ENCODE peak calls at places on chromosomes 16 and 17, in six cellular contexts. C is sigmoid colon, Q is cardiac muscle cell, U is body of pancreas, R is HepG2, H is IMR-90. I is an unnamed sample.

GRCh38 chr16:56950881-56951771 is 10.6 kb upstream of the CETP start:
- DNase-seq in R (peak; percentile 61), Q (peak; percentile 70), H (peak; percentile 51), U (peak; percentile 81), C (peak; percentile 75), I (peak; percentile 82)

GRCh38 chr16:57000271-57001025 is 11.1 kb downstream of the NLRC5 start:
- DNase-seq in R (no peak), U (peak; percentile 25), C (peak; percentile 14), Q (peak; percentile 83), H (peak; percentile 97), I (peak; percentile 28)

GRCh38 chr17:27871407-27871806 is 21.8 kb downstream of the LYRM9 start:
- DNase-seq in R (no peak), U (peak; percentile 24), H (no peak), Q (no peak), C (no peak), I (no peak)

GRCh38 chr17:36608794-36609497 is 7.6 kb downstream of the MRM1 start:
- DNase-seq in R (no peak), Q (peak; percentile 77), H (peak; percentile 66), C (no peak), U (peak; percentile 46), I (peak; percentile 47)

GRCh38 chr17:27586203-27586701 is 44.7 kb upstream of the LGALS9 start:
- DNase-seq in H (peak; percentile 87), R (no peak), Q (peak; percentile 35), C (no peak), U (no peak), I (no peak)

GRCh38 chr17:49822829-49823228 is 25.0 kb downstream of the TAC4 start:
- DNase-seq in C (peak; percentile 79), U (no peak), Q (peak; percentile 67), H (peak; percentile 62), R (no peak), I (no peak)

GRCh38 chr16:76278976-76279375 is 1.8 kb downstream of the CNTNAP4 start:
- DNase-seq in C (no peak), H (no peak), U (no peak), Q (peak; percentile 71), R (peak; percentile 13), I (no peak)

GRCh38 chr17:73444021-73444420 is 132.2 kb upstream of the CDC42EP4 start:
- DNase-seq in R (no peak), U (no peak), H (no peak), Q (no peak), C (no peak), I (no peak)

GRCh38 chr17:49717371-49717841 is 9.6 kb upstream of the SLC35B1 start:
- DNase-seq in Q (no peak), C (no peak), R (no peak), U (peak; percentile 64), H (no peak), I (no peak)

GRCh38 chr16:14629612-14629918 is 495 bp downstream of the PARN start:
- DNase-seq in Q (no peak), C (no peak), U (no peak), R (no peak), H (no peak), I (no peak)

GRCh38 chr17:35161281-35161761 is 13.7 kb downstream of the UNC45B start:
- DNase-seq in C (no peak), Q (peak; percentile 34), R (no peak), H (no peak), U (no peak), I (no peak)

GRCh38 chr17:307741-308507 is 44.7 kb downstream of the RPH3AL start:
- DNase-seq in H (no peak), Q (peak; percentile 11), R (no peak), U (peak; percentile 71), C (peak; percentile 92), I (no peak)

GRCh38 chr17:55311767-55312375 is 47.1 kb downstream of the HLF start:
- DNase-seq in U (no peak), C (no peak), Q (no peak), H (no peak), R (no peak), I (no peak)

GRCh38 chr16:56519459-56520250 is at the start of gene BBS2:
- DNase-seq in C (peak; percentile 94), R (peak; percentile 87), Q (peak; percentile 88), H (peak; percentile 71), U (peak; percentile 95), I (peak; percentile 96)

GRCh38 chr16:56869513-56870270 is 4.7 kb downstream of the SLC12A3 start:
- DNase-seq in C (no peak), U (no peak), R (peak; percentile 77), H (no peak), Q (peak; percentile 26), I (peak; percentile 68)

GRCh38 chr17:15744091-15744676 is 12.1 kb downstream of the TBC1D26 start:
- DNase-seq in C (no peak), Q (no peak), U (no peak), H (no peak), R (no peak), I (no peak)

GRCh38 chr16:53852678-53853077 is 148.7 kb downstream of the FTO start:
- DNase-seq in H (peak; percentile 10), C (no peak), R (no peak), U (no peak), Q (peak; percentile 27), I (no peak)

GRCh38 chr17:596763-597644 is 117.6 kb downstream of the VPS53 start:
- DNase-seq in C (no peak), U (no peak), R (no peak), H (peak; percentile 90), Q (peak; percentile 66), I (no peak)

GRCh38 chr16:89330177-89330856 is 112.8 kb downstream of the ZNF778 start:
- DNase-seq in H (peak; percentile 52), R (peak; percentile 84), C (no peak), Q (peak; percentile 36), U (peak; percentile 77), I (no peak)

GRCh38 chr17:58375216-58375615 is 23.2 kb upstream of the SUPT4H1 start:
- DNase-seq in C (no peak), Q (no peak), H (no peak), R (no peak), U (no peak), I (no peak)

GRCh38 chr16:75263291-75263962 is 12.0 kb upstream of the BCAR1 start:
- DNase-seq in H (no peak), U (no peak), R (no peak), C (peak; percentile 67), Q (no peak), I (no peak)

GRCh38 chr16:50263940-50264929 is 2.1 kb upstream of the ADCY7 start:
- DNase-seq in R (peak; percentile 75), C (no peak), H (peak; percentile 65), U (no peak), Q (peak; percentile 38), I (peak; percentile 8)

GRCh38 chr16:8955828-8956227 is 7.9 kb downstream of the USP7 start:
- DNase-seq in R (no peak), C (no peak), Q (no peak), U (no peak), H (no peak), I (no peak)

GRCh38 chr17:78383725-78384471 is 5.4 kb downstream of the PGS1 start:
- DNase-seq in C (peak; percentile 93), U (peak; percentile 56), H (peak; percentile 100), R (no peak), Q (peak; percentile 98), I (no peak)
- H3K4me1 ChIP-seq in C (peaks cover 72% of the 10 kb centered on the region), U (peaks cover 47% of the 10 kb centered on the region), H (peaks cover 35% of the 10 kb centered on the region), R (peaks cover 53% of the 10 kb centered on the region), Q (peaks cover 20% of the 10 kb centered on the region), I (peaks cover 10% of the 10 kb centered on the region)

DNA sequence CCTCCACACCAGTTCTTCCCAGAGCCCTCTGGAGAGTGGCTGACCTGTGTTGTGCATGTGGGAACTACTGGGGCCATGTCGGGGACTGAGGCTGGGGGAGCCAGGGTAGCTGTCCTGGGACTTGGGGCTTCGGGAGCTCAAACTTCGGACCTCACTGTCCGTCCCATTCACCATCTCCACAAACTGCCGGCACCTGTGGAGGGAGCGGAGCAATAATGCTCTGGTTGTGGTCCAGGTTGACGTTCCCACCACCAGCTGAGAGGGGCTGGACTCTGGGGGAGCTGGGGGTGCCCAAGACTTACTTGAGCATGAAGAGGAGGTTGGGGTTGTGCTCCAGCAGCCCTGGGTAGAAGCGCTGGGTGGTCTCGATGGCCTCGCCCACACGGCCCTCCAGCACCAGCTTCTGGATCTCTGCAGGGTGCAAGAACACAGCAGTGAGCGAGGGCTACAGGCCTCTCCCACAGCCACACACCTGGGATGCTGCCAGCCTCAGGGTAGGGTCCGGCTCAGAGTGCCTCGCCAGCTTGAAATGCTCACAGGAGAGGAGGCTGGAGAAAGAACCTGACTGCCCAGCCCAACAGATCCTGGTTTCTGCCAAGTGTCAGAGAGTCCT is 10.6 kb upstream of the GFOD2 start:
- DNase-seq in U (no peak), H (no peak), C (peak; percentile 52), R (no peak), Q (no peak), I (no peak)
- H3K36me3 ChIP-seq in U (peaks cover 10% of the 10 kb centered on the region), H (peaks cover 59% of the 10 kb centered on the region), C (peaks cover 38% of the 10 kb centered on the region), R (peaks cover 35% of the 10 kb centered on the region), Q (peaks cover 10% of the 10 kb centered on the region), I (peaks cover 10% of the 10 kb centered on the region)

GRCh38 chr17:7997186-7997585 is 5.2 kb upstream of the GUCY2D start:
- DNase-seq in R (peak; percentile 25), H (peak; percentile 36), Q (peak; percentile 60), C (peak; percentile 64), U (peak; percentile 76), I (peak; percentile 24)
- TF ChIP-seq CTCF in R (peak; percentile 52), H (peak; percentile 56), Q (peak; percentile 54), C (no peak), U (peak; percentile 25), I (peak; percentile 28)

GRCh38 chr16:84724619-84725307 is 25.0 kb downstream of the USP10 start:
- DNase-seq in U (no peak), H (peak; percentile 44), C (no peak), Q (no peak), R (no peak), I (no peak)
- H3K4me1 ChIP-seq in U (peaks cover 29% of the 10 kb centered on the region), H (peaks cover 14% of the 10 kb centered on the region), C (peaks cover 39% of the 10 kb centered on the region), Q (peaks cover 29% of the 10 kb centered on the region), R (peaks cover 85% of the 10 kb centered on the region), I (peaks cover 51% of the 10 kb centered on the region)

DNA sequence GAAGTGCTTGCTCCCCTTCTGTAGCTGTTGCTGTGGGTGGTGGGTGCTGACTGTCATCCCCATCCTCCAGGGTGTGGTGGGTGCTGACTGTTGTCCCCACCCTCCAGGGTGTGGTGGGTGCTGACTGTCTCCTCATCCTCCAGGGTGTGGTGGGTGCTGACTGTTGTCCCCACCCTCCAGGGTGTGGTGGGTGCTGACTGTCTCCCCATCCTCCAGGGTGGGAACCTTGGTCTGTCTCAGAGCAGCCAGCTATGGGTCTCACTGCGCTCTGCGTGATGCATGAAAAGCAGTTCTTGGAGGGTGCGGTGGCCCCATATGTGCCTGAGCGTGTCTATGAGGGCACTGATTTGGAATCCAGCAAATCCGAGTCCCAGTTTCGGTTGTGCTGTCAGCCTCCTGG is 163.9 kb downstream of the RPTOR start:
- DNase-seq in Q (no peak), H (no peak), U (no peak), R (no peak), C (no peak), I (no peak)
- H3K36me3 ChIP-seq in Q (no peaks in the 10 kb centered on the region), H (peaks cover 16% of the 10 kb centered on the region), U (no peaks in the 10 kb centered on the region), R (peaks cover 7% of the 10 kb centered on the region), C (peaks cover 6% of the 10 kb centered on the region), I (no peaks in the 10 kb centered on the region)

DNA sequence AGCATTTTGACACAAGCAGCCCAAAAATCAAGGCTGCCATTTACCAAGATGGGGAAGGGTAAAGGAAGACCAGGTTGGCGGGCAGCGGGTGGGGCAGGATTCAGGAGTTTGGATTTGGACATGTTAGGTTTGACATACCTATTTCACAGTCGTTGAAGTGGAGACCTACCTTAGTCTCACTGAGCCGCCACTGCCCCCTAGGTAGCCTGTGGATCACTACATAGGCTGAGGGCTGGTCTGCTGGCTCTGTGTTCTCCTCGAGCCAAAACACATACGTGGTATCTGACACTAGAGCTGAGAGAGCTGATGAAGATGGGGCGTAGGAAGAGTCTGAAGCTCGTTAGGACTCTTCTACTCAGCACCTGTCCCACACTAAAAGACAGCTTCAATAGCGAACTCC is 115.1 kb downstream of the HIC1 start:
- DNase-seq in C (peak; percentile 35), H (no peak), U (no peak), Q (no peak), R (peak; percentile 35), I (no peak)
- TF ChIP-seq CTCF in C (no peak), H (no peak), U (no peak), Q (peak; percentile 12), R (peak; percentile 58), I (peak; percentile 73)

I was measured in Caco-2.